ENCODE peak calls at places on chromosomes 2 and 18, in five cellular contexts. O is left ventricle myocardium superior, N is NT2/D1, I is progenitor cell of endocrine pancreas, W is HCEC 1CT. S is an unnamed sample.

GRCh38 chr2:200077210-200077650 is 121.8 kb downstream of the MAIP1 start:
- DNase-seq in I (no peak), N (no peak), O (no peak), W (peak; percentile 93), S (no peak)

GRCh38 chr2:136056077-136056688 is 61.8 kb downstream of the CXCR4 start:
- DNase-seq in I (no peak), W (no peak), O (no peak), N (no peak), S (no peak)

GRCh38 chr2:223034241-223034933 is 17.6 kb upstream of the KCNE4 start:
- DNase-seq in W (no peak), N (no peak), I (no peak), O (no peak), S (no peak)

GRCh38 chr2:218387369-218388194 is 5.5 kb downstream of the SLC11A1 start:
- DNase-seq in O (peak; percentile 70), W (peak; percentile 71), N (no peak), I (no peak), S (peak; percentile 74)

GRCh38 chr2:192194866-192195547 is at the start of gene TMEFF2:
- DNase-seq in N (peak; percentile 88), I (peak; percentile 62), W (peak; percentile 97), O (peak; percentile 77), S (peak; percentile 78)

GRCh38 chr2:152505495-152505906 is 170.5 kb downstream of the FMNL2 start:
- DNase-seq in N (no peak), W (peak; percentile 86), I (no peak), O (peak; percentile 55), S (peak; percentile 51)

GRCh38 chr2:218877331-218877730 is 3.3 kb upstream of the WNT10A start:
- DNase-seq in I (no peak), N (no peak), O (no peak), W (no peak), S (no peak)

GRCh38 chr2:136246086-136246669 is 128.2 kb upstream of the CXCR4 start:
- DNase-seq in O (peak; percentile 41), W (peak; percentile 29), N (no peak), I (no peak), S (peak; percentile 64)

GRCh38 chr2:45938649-45939511 is 287.4 kb downstream of the PRKCE start:
- DNase-seq in N (no peak), O (peak; percentile 68), I (no peak), W (peak; percentile 97), S (peak; percentile 71)

GRCh38 chr18:62324917-62325805 is at the start of gene TNFRSF11A:
- DNase-seq in N (no peak), O (peak; percentile 69), I (peak; percentile 51), W (peak; percentile 50), S (peak; percentile 52)

GRCh38 chr2:136112317-136112891 is 5.5 kb downstream of the CXCR4 start:
- DNase-seq in O (no peak), I (no peak), W (no peak), N (no peak), S (no peak)

GRCh38 chr2:54558188-54558975 is 102.3 kb downstream of the SPTBN1 start:
- DNase-seq in N (peak; percentile 79), O (peak; percentile 72), I (peak; percentile 58), W (peak; percentile 67), S (peak; percentile 70)

GRCh38 chr2:6177796-6178195 is 485.6 kb downstream of the SOX11 start:
- DNase-seq in W (no peak), O (no peak), N (no peak), I (no peak), S (no peak)

GRCh38 chr2:184534986-184535385 is 63.3 kb upstream of the ZNF804A start:
- DNase-seq in O (no peak), W (no peak), I (no peak), N (no peak), S (no peak)

GRCh38 chr2:3290655-3291054 is 87.0 kb downstream of the EIPR1 start:
- DNase-seq in I (no peak), N (no peak), O (peak; percentile 8), W (no peak), S (no peak)

GRCh38 chr2:72144746-72145657 is 2.7 kb downstream of the CYP26B1 start:
- DNase-seq in N (peak; percentile 52), I (no peak), O (peak; percentile 74), W (no peak), S (peak; percentile 75)

GRCh38 chr2:8389373-8390108 is 292.3 kb upstream of the ID2 start:
- DNase-seq in I (no peak), O (no peak), W (no peak), N (no peak), S (no peak)

GRCh38 chr2:62361964-62362363 is 144.0 kb downstream of the TMEM17 start:
- DNase-seq in I (no peak), O (no peak), N (no peak), W (no peak), S (no peak)

GRCh38 chr2:207066784-207067460 is 98.8 kb downstream of the KLF7 start:
- DNase-seq in O (no peak), W (no peak), N (no peak), I (no peak), S (no peak)

GRCh38 chr18:53225567-53226325 is 885.7 kb downstream of the DCC start:
- DNase-seq in O (no peak), W (no peak), N (no peak), I (no peak), S (no peak)

GRCh38 chr18:72543362-72544055 is 633 bp downstream of the CBLN2 start:
- DNase-seq in N (no peak), W (no peak), I (no peak), O (no peak), S (no peak)

GRCh38 chr18:62610509-62611394 is 87.9 kb downstream of the ZCCHC2 start:
- DNase-seq in I (no peak), O (no peak), N (no peak), W (no peak), S (no peak)

GRCh38 chr2:44938287-44939073 is 3.0 kb upstream of the SIX3 start:
- DNase-seq in I (no peak), W (no peak), N (no peak), O (no peak), S (no peak)

GRCh38 chr2:56239437-56239836 is 55.6 kb downstream of the CCDC85A start:
- DNase-seq in I (no peak), O (no peak), W (peak; percentile 44), N (no peak), S (no peak)

GRCh38 chr2:158714420-158714819 is 80.7 kb upstream of the DAPL1 start:
- DNase-seq in I (no peak), W (no peak), N (no peak), O (no peak), S (no peak)

GRCh38 chr2:164898475-164898874 is 56.9 kb downstream of the SLC38A11 start:
- DNase-seq in I (no peak), N (no peak), W (peak; percentile 48), O (no peak), S (no peak)

GRCh38 chr18:76402026-76402990 is 92.7 kb downstream of the ZNF516 start:
- DNase-seq in I (no peak), W (no peak), O (no peak), N (no peak), S (no peak)

GRCh38 chr2:218003265-218003950 is 613 bp upstream of the TNS1 start:
- DNase-seq in W (peak; percentile 50), N (no peak), I (no peak), O (peak; percentile 77), S (peak; percentile 78)

GRCh38 chr2:126934803-126935202 is 36.1 kb downstream of the TEX51 start:
- DNase-seq in O (no peak), N (no peak), I (no peak), W (no peak), S (no peak)

GRCh38 chr2:38168710-38169480 is 92.9 kb upstream of the CYP1B1 start:
- DNase-seq in N (no peak), O (no peak), I (no peak), W (peak; percentile 82), S (no peak)

GRCh38 chr2:240519396-240520142 is 38.2 kb downstream of the ANKMY1 start:
- DNase-seq in I (no peak), O (no peak), W (no peak), N (no peak), S (no peak)

GRCh38 chr2:189203177-189203799 is 23.7 kb upstream of the COL5A2 start:
- DNase-seq in O (no peak), W (no peak), N (no peak), I (no peak), S (no peak)

GRCh38 chr2:205633994-205634393 is 48.3 kb upstream of the NRP2 start:
- DNase-seq in O (no peak), N (no peak), I (no peak), W (peak; percentile 11), S (no peak)

GRCh38 chr18:58581265-58581664 is 47.6 kb downstream of the ALPK2 start:
- DNase-seq in W (peak; percentile 81), N (no peak), I (no peak), O (no peak), S (no peak)

GRCh38 chr2:159612255-159612901 is 4.0 kb downstream of the BAZ2B start:
- DNase-seq in W (peak; percentile 65), N (no peak), O (no peak), I (no peak), S (no peak)

GRCh38 chr2:69950241-69950640 is 11.2 kb downstream of the ASPRV1 start:
- DNase-seq in I (no peak), W (no peak), N (no peak), O (no peak), S (no peak)

GRCh38 chr2:197515277-197515797 is 529 bp upstream of the MOB4 start:
- DNase-seq in O (no peak), I (no peak), N (no peak), W (peak; percentile 11), S (no peak)

GRCh38 chr2:50582164-50582563 is 449.8 kb downstream of the NRXN1 start:
- DNase-seq in O (no peak), N (no peak), I (no peak), W (no peak), S (no peak)

GRCh38 chr2:37616674-37616999 is 54.8 kb downstream of the CDC42EP3 start:
- DNase-seq in I (no peak), W (peak; percentile 44), O (no peak), N (no peak), S (no peak)

GRCh38 chr2:152055366-152056108 is 43.3 kb downstream of the CACNB4 start:
- DNase-seq in I (no peak), W (no peak), N (no peak), O (no peak), S (no peak)

S was measured in Right ventricle myocardium superior.